ENCODE peak calls at places on chromosomes 3 and 15, in seven cellular contexts. U is psoas muscle, S is IMR-90, O is AG04450, P is PC-3, M is tibial nerve, E is fibroblast of lung. A is an unnamed sample.

GRCh38 chr3:142259359-142259758 is 34.0 kb upstream of the GK5 start:
- DNase-seq in E (no peak), O (no peak), M (no peak), P (no peak), S (no peak), U (no peak), A (no peak)

GRCh38 chr3:143362115-143362992 is 242.8 kb downstream of the CHST2 start:
- DNase-seq in O (no peak), S (no peak), P (no peak), U (no peak), E (no peak), M (no peak), A (no peak)

GRCh38 chr15:41958002-41958420 is 14.3 kb downstream of the EHD4 start:
- DNase-seq in O (no peak), P (no peak), U (no peak), E (no peak), S (no peak), M (no peak), A (no peak)

GRCh38 chr3:61565569-61565968 is 4.2 kb downstream of the PTPRG start:
- DNase-seq in P (no peak), M (no peak), S (peak), O (no peak), E (no peak), U (no peak), A (no peak)

GRCh38 chr3:156642750-156643728 is 31.4 kb upstream of the TIPARP start:
- DNase-seq in E (no peak), S (no peak), P (no peak), O (no peak), M (no peak), U (no peak), A (no peak)

GRCh38 chr3:153357436-153357835 is 195.4 kb downstream of the RAP2B start:
- DNase-seq in M (no peak), U (no peak), O (no peak), S (no peak), P (peak), E (no peak), A (no peak)

GRCh38 chr3:184466413-184466960 is 86.6 kb downstream of the CHRD start:
- DNase-seq in U (peak), M (no peak), P (no peak), S (peak), O (no peak), E (peak), A (no peak)

GRCh38 chr3:71551286-71551919 is 32.1 kb downstream of the FOXP1 start:
- DNase-seq in M (no peak), U (no peak), O (no peak), S (peak), P (peak), E (no peak), A (no peak)

GRCh38 chr3:57803647-57804081 is 47.6 kb downstream of the SLMAP start:
- DNase-seq in S (peak), E (peak), M (no peak), U (no peak), P (peak), O (peak), A (peak)

GRCh38 chr3:104987859-104988258 is 378.9 kb upstream of the ALCAM start:
- DNase-seq in U (no peak), O (no peak), P (peak), S (no peak), E (no peak), M (no peak), A (no peak)

GRCh38 chr3:122403489-122403888 is 12.4 kb downstream of the WDR5B start:
- DNase-seq in S (peak), U (no peak), E (no peak), M (no peak), P (no peak), O (no peak), A (no peak)

GRCh38 chr3:23115171-23115877 is 87.8 kb upstream of the UBE2E2 start:
- DNase-seq in E (peak), P (peak), M (no peak), S (no peak), O (no peak), U (no peak), A (no peak)

GRCh38 chr3:188947983-188948657 is 223.7 kb upstream of the TPRG1 start:
- DNase-seq in M (peak), O (no peak), E (peak), U (peak), S (peak), P (peak), A (peak)

GRCh38 chr3:4494807-4495200 is 1.7 kb downstream of the ITPR1 start:
- DNase-seq in O (no peak), P (no peak), U (no peak), M (no peak), S (no peak), E (no peak), A (no peak)

GRCh38 chr3:4491873-4492239 is 1.3 kb upstream of the ITPR1 start:
- DNase-seq in O (no peak), S (no peak), M (no peak), U (no peak), E (no peak), P (no peak), A (no peak)

GRCh38 chr3:4493008-4493930 is at the start of gene ITPR1:
- DNase-seq in M (peak), E (peak), P (peak), O (peak), S (peak), U (peak), A (peak)

GRCh38 chr3:4493931-4494806 is 1.0 kb downstream of the ITPR1 start:
- DNase-seq in U (no peak), M (no peak), S (peak), E (peak), O (no peak), P (peak), A (no peak)

DNA sequence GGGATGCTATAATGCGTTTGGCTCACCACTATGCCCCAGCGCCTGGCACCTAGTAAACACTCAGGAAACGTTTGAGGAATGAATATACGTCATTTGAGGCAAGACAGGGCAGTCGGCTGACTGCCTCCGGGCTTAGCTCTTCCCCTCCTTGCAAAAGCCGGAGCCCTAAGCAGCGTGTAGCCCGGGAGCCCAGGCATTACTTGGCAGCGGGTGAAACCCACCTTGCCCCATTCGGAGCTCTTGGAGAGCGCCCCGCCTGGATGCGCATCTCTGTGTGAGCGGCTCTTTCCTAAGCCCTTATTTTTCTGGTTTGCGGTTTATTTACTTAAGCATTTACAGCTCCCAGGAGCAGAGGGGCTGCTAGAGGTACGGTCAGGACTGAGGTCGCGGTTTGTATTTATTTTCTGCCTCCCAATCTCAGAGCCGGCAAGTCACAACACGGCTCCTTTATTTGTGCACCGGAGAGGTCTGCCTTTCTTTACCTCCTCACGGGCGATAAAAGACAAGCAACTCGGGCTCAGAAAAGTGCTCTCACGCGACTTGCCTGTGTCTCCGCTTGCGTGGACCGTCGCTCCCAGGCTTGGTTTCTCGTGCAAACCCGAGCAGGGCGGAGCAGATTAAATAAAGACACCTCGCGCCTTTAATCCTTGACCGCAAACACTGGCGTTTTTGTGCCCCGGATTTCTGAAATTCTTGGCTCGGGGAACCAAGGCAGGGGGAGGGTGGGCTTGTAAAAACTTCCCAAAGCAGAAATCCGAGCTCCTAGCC is 724 bp upstream of the ITPR1 start:
- DNase-seq in P (peak), E (peak), U (peak), M (peak), S (peak), O (no peak), A (no peak)
- TF ChIP-seq CTCF in P (peak), E (no peak), U (no peak), M (no peak), S (no peak), O (peak), A (no peak)

DNA sequence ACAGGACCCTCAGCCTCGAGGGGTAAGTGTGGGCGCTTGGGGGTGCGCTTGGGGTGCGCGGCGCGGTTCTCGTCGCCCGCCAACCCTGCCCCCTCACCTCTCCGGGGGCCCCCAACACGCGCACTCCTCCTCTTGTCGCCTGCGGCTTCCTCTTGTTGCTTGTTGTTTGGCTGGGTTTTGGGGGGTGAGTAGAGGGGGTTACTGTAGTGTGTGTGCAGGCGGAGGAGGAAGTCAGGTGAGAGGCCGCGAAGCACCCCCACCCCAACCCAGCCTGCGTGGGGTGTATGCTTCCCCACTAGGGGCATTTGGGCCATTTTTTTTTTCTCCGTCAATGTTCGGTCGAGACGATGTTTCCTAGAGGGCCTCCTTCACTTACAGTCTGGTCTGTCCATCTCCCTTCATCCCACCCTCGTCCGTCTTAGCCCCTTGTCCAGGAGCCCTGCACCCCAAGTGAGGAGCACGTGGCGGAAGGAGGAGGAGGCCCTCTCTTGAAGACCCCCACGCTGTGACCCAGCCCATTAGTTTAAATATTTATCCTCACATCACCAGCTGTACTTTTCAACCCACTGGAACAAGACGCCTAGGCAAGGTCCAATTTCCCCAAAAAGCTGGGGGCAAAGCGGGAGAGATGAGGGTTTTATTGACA is 20.4 kb upstream of the SATB1 start:
- DNase-seq in S (no peak), O (no peak), U (no peak), P (no peak), E (no peak), M (no peak), A (no peak)
- H3K4me3 ChIP-seq in S (no peak), O (peak), U (peak), P (peak), E (no peak), M (peak), A (peak)

DNA sequence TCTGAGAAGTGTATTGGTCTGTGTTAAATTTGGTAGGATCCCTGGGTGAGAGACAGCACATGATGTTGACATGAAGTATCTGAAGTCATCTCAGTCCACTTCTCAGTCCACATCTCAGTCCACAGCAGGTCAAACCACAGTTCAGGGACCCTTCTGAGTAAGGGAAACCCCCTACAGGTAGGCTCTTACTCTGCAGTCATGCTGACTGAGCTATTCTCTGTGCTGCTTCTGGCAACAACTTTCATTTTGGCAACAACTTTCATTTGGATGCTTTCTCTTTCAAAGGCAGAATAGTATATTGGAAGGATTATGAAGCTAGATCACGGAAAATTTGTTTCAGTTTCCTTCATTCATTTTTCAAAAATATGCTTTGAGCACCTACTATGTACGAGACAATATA is 178.2 kb upstream of the GOLIM4 start:
- DNase-seq in S (no peak), O (no peak), P (no peak), U (no peak), M (no peak), E (no peak), A (no peak)
- TF ChIP-seq CTCF in S (no peak), O (no peak), P (no peak), U (no peak), M (no peak), E (no peak), A (no peak)

GRCh38 chr15:89893696-89894450 is at the start of gene AP3S2:
- DNase-seq in O (peak), U (peak), P (peak), S (peak), E (peak), M (peak), A (peak)
- H3K4me3 ChIP-seq in O (peak), U (peak), P (peak), S (peak), E (peak), M (peak), A (peak)

GRCh38 chr3:16192176-16192811 is 17.8 kb downstream of the GALNT15 start:
- DNase-seq in U (no peak), E (no peak), O (no peak), M (no peak), P (no peak), S (no peak), A (no peak)
- TF ChIP-seq CTCF in U (no peak), E (no peak), O (no peak), M (no peak), P (no peak), S (no peak), A (no peak)

DNA sequence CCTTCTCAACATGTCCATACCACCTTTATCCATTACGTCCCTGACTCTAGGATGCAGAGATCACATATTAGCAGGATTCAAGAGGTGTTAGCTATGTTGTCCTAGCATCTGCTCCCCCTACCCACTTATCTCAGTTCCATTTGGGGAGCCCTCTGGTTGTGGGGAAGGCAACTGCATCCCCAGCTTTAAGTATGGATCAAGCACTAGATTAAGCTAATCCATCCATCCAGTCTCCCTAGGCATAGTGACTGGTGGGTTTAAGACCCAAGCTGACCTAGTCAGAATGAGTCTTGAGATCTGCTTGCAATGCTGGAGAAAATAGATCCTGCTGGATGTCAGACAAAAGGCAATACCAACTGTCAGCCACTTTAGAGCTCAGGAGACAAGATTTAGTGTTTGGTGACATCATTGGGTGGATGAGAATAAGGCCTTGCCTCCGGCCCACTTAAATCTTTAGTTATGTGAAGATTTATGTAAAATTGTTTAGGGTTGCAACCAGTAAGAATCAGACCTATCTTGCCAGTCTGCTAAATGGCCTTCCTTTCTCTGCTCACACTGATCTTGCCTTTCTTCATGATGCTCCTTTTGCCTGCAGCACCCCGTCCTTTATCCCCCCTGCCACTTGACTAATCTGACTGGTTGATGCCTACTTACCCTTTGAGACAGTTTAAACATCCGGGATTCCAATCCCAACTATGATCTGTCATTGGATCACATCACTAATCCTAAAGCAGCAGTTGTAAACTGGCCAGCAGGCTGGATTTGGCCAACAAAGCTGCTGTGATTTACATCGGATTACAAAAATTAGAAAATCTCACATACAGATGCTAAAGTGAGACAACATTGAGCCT is 2.1 kb upstream of the ISY1 start:
- DNase-seq in S (no peak), U (no peak), M (no peak), O (no peak), P (no peak), E (peak), A (no peak)
- H3K4me3 ChIP-seq in S (no peak), U (peak), M (no peak), O (no peak), P (peak), E (no peak), A (no peak)

GRCh38 chr15:73717802-73718201 is 33.6 kb downstream of the CD276 start:
- DNase-seq in E (no peak), O (no peak), S (no peak), P (no peak), U (no peak), M (no peak), A (no peak)
- TF ChIP-seq CTCF in E (no peak), O (no peak), S (no peak), P (peak), U (no peak), M (no peak), A (no peak)

DNA sequence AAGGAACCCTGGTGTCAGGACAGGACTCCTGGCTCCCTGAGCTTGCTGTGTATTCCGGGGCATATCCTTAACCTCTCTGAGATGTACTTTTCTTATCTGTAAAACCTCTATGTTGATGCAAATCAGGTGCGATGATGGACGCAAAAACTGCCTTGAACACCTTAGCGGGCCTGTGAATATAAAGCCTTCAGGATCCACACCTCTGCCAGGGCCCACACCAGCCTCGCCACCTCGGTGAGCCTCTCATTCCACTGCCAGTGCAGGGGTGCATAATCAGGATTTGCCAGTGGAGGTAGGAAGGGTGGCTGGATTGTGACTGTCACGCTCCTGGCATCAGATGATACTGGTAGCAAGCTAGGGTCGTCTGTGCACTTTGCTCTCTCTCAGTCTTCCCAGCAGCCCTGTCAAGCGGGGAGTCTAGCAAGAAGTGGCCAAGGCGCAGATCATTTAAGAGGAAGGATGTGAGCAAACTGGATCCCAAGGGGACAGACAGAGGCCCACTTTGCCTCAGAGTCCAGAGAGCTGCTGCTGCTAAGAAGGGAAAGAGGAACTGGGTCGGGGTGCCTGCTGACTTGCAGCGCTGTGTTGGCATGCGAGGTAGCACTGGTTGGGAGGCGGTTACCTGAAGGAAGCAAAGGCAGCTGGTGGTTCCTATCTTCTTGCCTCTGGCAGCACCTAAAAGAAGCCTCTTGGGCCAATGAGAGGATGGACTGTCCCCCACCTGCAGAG is 27.9 kb downstream of the SMAD3 start:
- DNase-seq in O (no peak), E (no peak), S (no peak), P (no peak), U (no peak), M (no peak), A (no peak)
- H3K4me3 ChIP-seq in O (no peak), E (no peak), S (no peak), P (no peak), U (no peak), M (no peak), A (no peak)

GRCh38 chr3:77159182-77159581 is 119.3 kb downstream of the ROBO2 start:
- DNase-seq in E (no peak), S (no peak), P (peak), M (no peak), U (no peak), O (no peak), A (no peak)
- TF ChIP-seq CTCF in E (no peak), S (no peak), P (peak), M (no peak), U (no peak), O (no peak), A (peak)

A was measured in kidney epithelial cell.